ENCODE peak calls at places on chromosomes 13 and 19, in ten cellular contexts. S is activated CD4-positive, alpha-beta T cell treated with anti-CD3 and anti-CD28 coated beads, Interleukin-2, amount 50 U/mL, for 24 hours; C is OCI-M1; T is glutamatergic neuron; V is GM13976; G is HEK293T; Q is retina; I is NCI-H510A; W is stimulated activated CD4-positive, alpha-beta T cell treated with anti-CD3 and anti-CD28 coated beads, TNF-alpha, amount 100 ng/mL, for 24 hours; X is AG10803. A is an unnamed sample.

GRCh38 chr13:105153626-105154025 is 1381.8 kb downstream of the EFNB2 start:
- DNase-seq in S (no peak), C (no peak), T (no peak), V (no peak), G (no peak), Q (no peak), I (no peak), W (no peak), X (no peak), A (no peak)

GRCh38 chr13:21675095-21676007 is 4.5 kb downstream of the FGF9 start:
- DNase-seq in S (no peak), C (no peak), T (peak; percentile 55), V (peak; percentile 43), G (peak; percentile 9), Q (peak; percentile 75), I (peak; percentile 62), W (peak; percentile 45), X (no peak), A (no peak)

GRCh38 chr19:12841094-12841493 is 2.8 kb downstream of the MAST1 start:
- DNase-seq in S (no peak), C (no peak), T (peak; percentile 99), V (no peak), G (peak; percentile 49), Q (peak; percentile 85), I (no peak), W (no peak), X (no peak), A (no peak)

GRCh38 chr13:30359999-30360398 is 52.6 kb upstream of the KATNAL1 start:
- DNase-seq in S (no peak), C (no peak), T (no peak), V (no peak), G (no peak), Q (no peak), I (no peak), W (no peak), X (no peak), A (no peak)

GRCh38 chr13:82370306-82370705 is 1512.0 kb downstream of the SLITRK1 start:
- DNase-seq in S (no peak), C (no peak), T (no peak), V (no peak), G (no peak), Q (no peak), I (no peak), W (no peak), X (no peak), A (no peak)

GRCh38 chr19:35276706-35277281 is 5.5 kb upstream of the HAMP start:
- DNase-seq in S (no peak), C (no peak), T (no peak), V (no peak), G (no peak), Q (no peak), I (no peak), W (no peak), X (no peak), A (no peak)

GRCh38 chr13:46633416-46633815 is 80.4 kb downstream of the LRCH1 start:
- DNase-seq in S (no peak), C (no peak), T (no peak), V (no peak), G (no peak), Q (no peak), I (no peak), W (no peak), X (peak; percentile 91), A (no peak)

GRCh38 chr19:18350490-18350889 is 10.1 kb downstream of the PGPEP1 start:
- DNase-seq in S (no peak), C (no peak), T (no peak), V (no peak), G (no peak), Q (no peak), I (no peak), W (no peak), X (no peak), A (no peak)

GRCh38 chr19:4830768-4831265 is 695 bp downstream of the TICAM1 start:
- DNase-seq in S (no peak), C (no peak), T (no peak), V (no peak), G (no peak), Q (no peak), I (no peak), W (no peak), X (no peak), A (no peak)

GRCh38 chr19:39824143-39825092 is 9.5 kb downstream of the DYRK1B start:
- DNase-seq in S (peak; percentile 70), C (peak; percentile 73), T (peak; percentile 87), V (peak; percentile 94), G (peak; percentile 86), Q (peak; percentile 93), I (peak; percentile 95), W (peak; percentile 83), X (peak; percentile 90), A (peak; percentile 37)

GRCh38 chr13:52994865-52995264 is 33.7 kb upstream of the OLFM4 start:
- DNase-seq in S (no peak), C (no peak), T (no peak), V (no peak), G (no peak), Q (peak; percentile 48), I (no peak), W (no peak), X (no peak), A (no peak)

GRCh38 chr13:74174810-74175209 is 40.6 kb upstream of the KLF12 start:
- DNase-seq in S (no peak), C (no peak), T (no peak), V (no peak), G (no peak), Q (no peak), I (no peak), W (no peak), X (no peak), A (no peak)

GRCh38 chr19:50501186-50501567 is 9.8 kb downstream of the JOSD2 start:
- DNase-seq in S (no peak), C (no peak), T (peak; percentile 21), V (no peak), G (no peak), Q (no peak), I (no peak), W (no peak), X (no peak), A (no peak)

GRCh38 chr13:112740502-112741131 is 50.8 kb downstream of the ATP11A start:
- DNase-seq in S (no peak), C (no peak), T (no peak), V (no peak), G (no peak), Q (no peak), I (no peak), W (no peak), X (peak; percentile 88), A (no peak)

GRCh38 chr13:101325423-101325822 is 90.9 kb downstream of the NALCN start:
- DNase-seq in S (no peak), C (no peak), T (no peak), V (no peak), G (no peak), Q (peak; percentile 25), I (no peak), W (no peak), X (no peak), A (no peak)

GRCh38 chr13:106096661-106097092 is 438.8 kb downstream of the EFNB2 start:
- DNase-seq in S (no peak), C (no peak), T (no peak), V (no peak), G (no peak), Q (no peak), I (no peak), W (no peak), X (no peak), A (no peak)

GRCh38 chr19:29014857-29015436 is 198.0 kb downstream of the UQCRFS1 start:
- DNase-seq in S (no peak), C (no peak), T (no peak), V (no peak), G (no peak), Q (no peak), I (no peak), W (no peak), X (peak; percentile 25), A (no peak)

GRCh38 chr13:67408823-67409222 is 178.7 kb upstream of the PCDH9 start:
- DNase-seq in S (no peak), C (no peak), T (no peak), V (no peak), G (no peak), Q (no peak), I (no peak), W (no peak), X (no peak), A (no peak)

GRCh38 chr13:69477451-69477850 is 630.2 kb upstream of the ATXN8OS start:
- DNase-seq in S (no peak), C (no peak), T (no peak), V (no peak), G (no peak), Q (no peak), I (no peak), W (no peak), X (no peak), A (no peak)

GRCh38 chr19:49827034-49827433 is 8.9 kb downstream of the MED25 start:
- DNase-seq in S (no peak), C (no peak), T (no peak), V (no peak), G (no peak), Q (no peak), I (no peak), W (no peak), X (no peak), A (no peak)

GRCh38 chr13:109389892-109390345 is 396.5 kb downstream of the IRS2 start:
- DNase-seq in S (no peak), C (peak; percentile 20), T (no peak), V (no peak), G (no peak), Q (no peak), I (no peak), W (no peak), X (peak; percentile 87), A (no peak)

GRCh38 chr19:2180114-2180513 is 16.4 kb downstream of the DOT1L start:
- DNase-seq in S (no peak), C (no peak), T (no peak), V (no peak), G (no peak), Q (no peak), I (no peak), W (no peak), X (no peak), A (no peak)

GRCh38 chr13:30607908-30608307 is 9.8 kb upstream of the USPL1 start:
- DNase-seq in S (peak; percentile 12), C (no peak), T (no peak), V (peak; percentile 83), G (no peak), Q (no peak), I (peak; percentile 67), W (peak; percentile 25), X (no peak), A (no peak)

GRCh38 chr19:50977626-50978025 is 6.1 kb downstream of the KLK7 start:
- DNase-seq in S (no peak), C (no peak), T (no peak), V (no peak), G (no peak), Q (no peak), I (no peak), W (no peak), X (no peak), A (no peak)

GRCh38 chr13:67217914-67218313 is 12.2 kb downstream of the PCDH9 start:
- DNase-seq in S (no peak), C (no peak), T (no peak), V (no peak), G (no peak), Q (no peak), I (no peak), W (no peak), X (no peak), A (no peak)

GRCh38 chr19:15195987-15196682 is 4.7 kb downstream of the NOTCH3 start:
- DNase-seq in S (no peak), C (no peak), T (no peak), V (no peak), G (peak; percentile 38), Q (no peak), I (peak; percentile 92), W (no peak), X (no peak), A (no peak)

GRCh38 chr13:48576448-48576993 is 43.6 kb upstream of the RCBTB2 start:
- DNase-seq in S (no peak), C (no peak), T (no peak), V (no peak), G (no peak), Q (no peak), I (no peak), W (no peak), X (no peak), A (no peak)

GRCh38 chr19:5304486-5304885 is 36.1 kb downstream of the PTPRS start:
- DNase-seq in S (no peak), C (no peak), T (no peak), V (no peak), G (no peak), Q (no peak), I (no peak), W (no peak), X (no peak), A (no peak)